ENCODE peak calls at places on chromosome 2, in seven cellular contexts. F is GM03348; N is cardiac fibroblast; V is mesenchymal stem cell; Z is left ventricle myocardium superior; T is GDM1; Y is CD8-positive, alpha-beta T cell. P is an unnamed sample.

GRCh38 chr2:44778221-44778654 is 163.3 kb upstream of the SIX3 start:
- DNase-seq in F (no peak), N (peak; percentile 29), V (no peak), Z (no peak), T (no peak), Y (no peak), P (no peak)

GRCh38 chr2:236858661-236859060 is 227.0 kb upstream of the COPS8 start:
- DNase-seq in F (no peak), N (no peak), V (no peak), Z (no peak), T (no peak), Y (no peak), P (no peak)

GRCh38 chr2:96656540-96656939 is 14.0 kb downstream of the FER1L5 start:
- DNase-seq in F (no peak), N (no peak), V (no peak), Z (no peak), T (no peak), Y (no peak), P (no peak)

GRCh38 chr2:172596776-172597175 is 40.9 kb downstream of the PDK1 start:
- DNase-seq in F (no peak), N (no peak), V (no peak), Z (no peak), T (no peak), Y (no peak), P (no peak)

GRCh38 chr2:85409719-85410583 is at the start of gene CAPG:
- DNase-seq in F (peak; percentile 56), N (no peak), V (no peak), Z (peak; percentile 60), T (peak; percentile 62), Y (no peak), P (no peak)

GRCh38 chr2:64807417-64807816 is 153.7 kb upstream of the SERTAD2 start:
- DNase-seq in F (peak; percentile 90), N (peak; percentile 98), V (peak; percentile 97), Z (no peak), T (no peak), Y (no peak), P (peak; percentile 97)

GRCh38 chr2:148948865-148949264 is 73.8 kb downstream of the KIF5C start:
- DNase-seq in F (no peak), N (no peak), V (no peak), Z (no peak), T (peak; percentile 11), Y (no peak), P (no peak)

GRCh38 chr2:239310401-239311061 is 90.3 kb downstream of the HDAC4 start:
- DNase-seq in F (no peak), N (no peak), V (no peak), Z (peak; percentile 35), T (no peak), Y (no peak), P (no peak)

GRCh38 chr2:189406612-189407011 is 34.7 kb upstream of the WDR75 start:
- DNase-seq in F (no peak), N (peak; percentile 18), V (peak; percentile 40), Z (no peak), T (no peak), Y (no peak), P (no peak)

GRCh38 chr2:68771211-68771721 is 36.7 kb downstream of the ARHGAP25 start:
- DNase-seq in F (no peak), N (no peak), V (peak; percentile 78), Z (no peak), T (no peak), Y (no peak), P (no peak)